ENCODE peak calls at places on chromosomes 3 and 15, in four cellular contexts. O, S, E and B are unnamed samples.

GRCh38 chr3:132645058-132645457 is 14.6 kb downstream of the ACAD11 start:
- DNase-seq in E (no peak), S (no peak), O (no peak), B (no peak)

GRCh38 chr3:42290966-42291714 is 25.2 kb upstream of the CCK start:
- DNase-seq in O (no peak), E (no peak), S (no peak), B (no peak)

GRCh38 chr3:57112206-57112605 is 51.7 kb downstream of the SPATA12 start:
- DNase-seq in O (no peak), S (peak; percentile 15), E (peak; percentile 34), B (peak; percentile 34)

GRCh38 chr3:32288819-32289218 is 50.3 kb downstream of the CMTM8 start:
- DNase-seq in O (no peak), S (no peak), E (no peak), B (no peak)

GRCh38 chr3:107881517-107881916 is 209.3 kb downstream of the CD47 start:
- DNase-seq in S (no peak), O (no peak), E (no peak), B (no peak)

GRCh38 chr3:184632551-184632950 is 71.0 kb downstream of the EPHB3 start:
- DNase-seq in O (no peak), S (no peak), E (no peak), B (no peak)

GRCh38 chr3:54994026-54994626 is 66.3 kb upstream of the LRTM1 start:
- DNase-seq in S (no peak), O (no peak), E (no peak), B (no peak)

GRCh38 chr3:142319094-142319493 is 93.7 kb upstream of the GK5 start:
- DNase-seq in O (no peak), E (peak; percentile 51), S (no peak), B (no peak)

GRCh38 chr15:52642386-52643361 is 36.5 kb downstream of the ATOSA start:
- DNase-seq in E (no peak), S (no peak), O (no peak), B (no peak)

GRCh38 chr3:172315401-172316091 is 132.7 kb downstream of the GHSR start:
- DNase-seq in E (peak; percentile 38), O (no peak), S (peak; percentile 21), B (no peak)

GRCh38 chr3:107555359-107555758 is 32.6 kb downstream of the BBX start:
- DNase-seq in E (no peak), S (no peak), O (no peak), B (no peak)

GRCh38 chr3:44529927-44530326 is 25.1 kb upstream of the ZKSCAN7 start:
- DNase-seq in O (no peak), E (peak; percentile 37), S (no peak), B (peak; percentile 18)

GRCh38 chr3:60932669-60933068 is 318.6 kb downstream of the FHIT start:
- DNase-seq in S (no peak), O (no peak), E (no peak), B (no peak)

GRCh38 chr3:58899159-58899952 is 150.5 kb downstream of the CFAP20DC start:
- DNase-seq in S (no peak), O (peak; percentile 63), E (peak; percentile 82), B (no peak)

GRCh38 chr15:74350295-74351275 is 16.9 kb downstream of the CYP11A1 start:
- DNase-seq in O (no peak), E (no peak), S (no peak), B (peak; percentile 5)

GRCh38 chr15:96122077-96123027 is 208.1 kb upstream of the NR2F2 start:
- DNase-seq in O (no peak), E (no peak), S (no peak), B (no peak)

GRCh38 chr3:174775603-174776002 is 83.5 kb upstream of the NAALADL2 start:
- DNase-seq in O (no peak), S (no peak), E (no peak), B (no peak)

GRCh38 chr3:129239992-129240391 is 9.4 kb upstream of the COPG1 start:
- DNase-seq in S (no peak), O (no peak), E (no peak), B (no peak)

GRCh38 chr15:68045289-68046265 is 8.5 kb upstream of the PIAS1 start:
- DNase-seq in O (no peak), E (no peak), S (no peak), B (peak; percentile 16)

GRCh38 chr15:62896380-62896866 is 146.1 kb upstream of the TPM1 start:
- DNase-seq in E (no peak), S (peak; percentile 82), O (no peak), B (no peak)

GRCh38 chr3:154718058-154718457 is 288.1 kb upstream of the GPR149 start:
- DNase-seq in E (no peak), S (no peak), O (no peak), B (no peak)

GRCh38 chr3:99498544-99499234 is 139.7 kb upstream of the COL8A1 start:
- DNase-seq in E (no peak), S (no peak), O (no peak), B (no peak)

GRCh38 chr15:90560229-90560771 is 30.6 kb downstream of the CRTC3 start:
- DNase-seq in S (no peak), O (no peak), E (peak; percentile 31), B (no peak)

GRCh38 chr15:58361291-58361759 is 70.5 kb upstream of the LIPC start:
- DNase-seq in E (no peak), O (no peak), S (no peak), B (no peak)

GRCh38 chr3:124627501-124627908 is 102.7 kb upstream of the UMPS start:
- DNase-seq in S (no peak), O (no peak), E (peak; percentile 19), B (no peak)

GRCh38 chr15:25368855-25369254 is 70.0 kb downstream of the UBE3A start:
- DNase-seq in S (no peak), E (no peak), O (no peak), B (no peak)

GRCh38 chr3:188842628-188843027 is 329.1 kb upstream of the TPRG1 start:
- DNase-seq in S (no peak), E (no peak), O (no peak), B (no peak)

GRCh38 chr3:58333206-58334012 is 717 bp downstream of the PXK start:
- DNase-seq in S (no peak), E (peak; percentile 33), O (no peak), B (peak; percentile 52)

GRCh38 chr3:70061111-70061510 is 61.6 kb downstream of the SAMMSON start:
- DNase-seq in O (no peak), E (no peak), S (no peak), B (no peak)

GRCh38 chr3:184339016-184339415 is 1.6 kb downstream of the FAM131A start:
- DNase-seq in E (no peak), S (no peak), O (no peak), B (no peak)

GRCh38 chr15:68335655-68336054 is 58.1 kb downstream of the FEM1B start:
- DNase-seq in S (no peak), O (no peak), E (no peak), B (no peak)

GRCh38 chr15:89128320-89129122 is 40.3 kb downstream of the ABHD2 start:
- DNase-seq in S (no peak), O (no peak), E (no peak), B (no peak)

GRCh38 chr15:89129123-89129815 is 41.0 kb downstream of the ABHD2 start:
- DNase-seq in O (no peak), E (peak; percentile 65), S (peak; percentile 68), B (peak; percentile 81)

GRCh38 chr15:89132611-89133242 is 44.5 kb downstream of the ABHD2 start:
- DNase-seq in S (no peak), E (no peak), O (no peak), B (no peak)

GRCh38 chr15:89129816-89130134 is 41.5 kb downstream of the ABHD2 start:
- DNase-seq in O (no peak), E (no peak), S (no peak), B (no peak)

DNA sequence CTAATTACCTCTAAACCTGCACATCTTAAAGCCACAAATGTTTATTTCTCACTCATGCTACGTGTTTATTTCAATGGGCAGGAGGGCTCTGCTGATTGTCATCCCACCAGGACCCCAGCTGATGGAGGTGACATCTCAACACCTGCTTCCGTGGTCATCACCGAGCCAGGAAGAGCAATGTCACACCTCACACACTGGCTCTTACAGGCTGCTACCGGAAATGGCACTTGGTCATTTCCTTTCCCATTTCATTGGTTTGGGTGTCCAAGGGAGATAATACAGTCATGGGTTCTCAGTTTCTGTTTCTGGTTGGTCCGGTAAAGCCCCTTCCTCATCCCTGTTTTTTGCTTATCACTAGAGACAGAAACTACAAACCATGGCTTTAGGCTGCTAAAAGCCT is 41.9 kb downstream of the ABHD2 start:
- DNase-seq in E (no peak), S (no peak), O (no peak), B (no peak)
- TF ChIP-seq ESRRA in E (no peak), S (no peak), O (no peak), B (no peak)

DNA sequence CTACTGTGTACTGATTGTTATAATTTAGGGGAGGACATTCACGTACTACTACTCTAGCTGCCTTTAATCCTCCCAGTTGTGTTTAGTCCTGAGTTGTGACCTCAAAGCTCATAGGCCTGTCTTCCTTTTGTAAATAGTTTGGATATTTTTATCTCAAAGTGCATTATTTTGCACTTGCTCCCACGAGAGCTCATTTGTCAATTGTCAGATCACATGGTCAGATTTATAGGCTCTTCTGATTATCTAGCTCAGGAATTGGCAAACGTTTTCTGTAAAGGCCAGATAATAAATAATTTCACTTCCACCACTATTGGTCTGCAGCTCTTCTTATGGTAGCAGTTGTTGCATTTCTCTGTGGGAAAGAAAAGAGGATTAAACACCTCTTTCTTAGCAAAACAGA is 14.4 kb upstream of the SLC30A4 start:
- DNase-seq in O (no peak), E (peak; percentile 13), S (no peak), B (no peak)
- TF ChIP-seq ESRRA in O (no peak), E (no peak), S (no peak), B (no peak)

GRCh38 chr15:48433226-48433886 is 102.1 kb downstream of the DUT start:
- DNase-seq in E (no peak), S (no peak), O (peak; percentile 32), B (no peak)

GRCh38 chr15:48432688-48433087 is 101.5 kb downstream of the DUT start:
- DNase-seq in S (no peak), O (no peak), E (no peak), B (no peak)

GRCh38 chr15:48435356-48435755 is 104.1 kb downstream of the DUT start:
- DNase-seq in E (no peak), O (no peak), S (no peak), B (no peak)

GRCh38 chr15:48440084-48440483 is 108.9 kb downstream of the DUT start:
- DNase-seq in E (no peak), O (no peak), S (no peak), B (peak; percentile 58)

DNA sequence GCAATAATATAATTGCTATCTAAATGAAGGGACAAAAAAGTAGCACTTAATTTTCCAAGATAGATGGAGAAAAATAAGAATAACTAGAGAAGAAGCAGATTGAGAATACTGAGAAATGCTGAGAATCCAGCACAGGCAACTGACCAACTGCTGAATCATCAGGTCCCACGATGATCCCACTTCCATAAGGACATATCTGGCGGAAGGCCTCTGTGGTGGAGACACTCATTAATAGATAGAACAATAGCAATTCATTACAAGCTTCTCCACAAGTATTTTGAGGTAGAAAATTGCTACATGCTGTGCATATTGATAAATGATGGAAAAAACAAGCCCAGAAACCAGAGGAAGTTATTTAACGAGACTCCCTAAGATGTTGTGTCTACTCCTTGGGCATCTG is 105.9 kb downstream of the DUT start:
- DNase-seq in O (no peak), S (no peak), E (no peak), B (no peak)
- TF ChIP-seq ESRRA in O (no peak), S (no peak), E (no peak), B (no peak)

DNA sequence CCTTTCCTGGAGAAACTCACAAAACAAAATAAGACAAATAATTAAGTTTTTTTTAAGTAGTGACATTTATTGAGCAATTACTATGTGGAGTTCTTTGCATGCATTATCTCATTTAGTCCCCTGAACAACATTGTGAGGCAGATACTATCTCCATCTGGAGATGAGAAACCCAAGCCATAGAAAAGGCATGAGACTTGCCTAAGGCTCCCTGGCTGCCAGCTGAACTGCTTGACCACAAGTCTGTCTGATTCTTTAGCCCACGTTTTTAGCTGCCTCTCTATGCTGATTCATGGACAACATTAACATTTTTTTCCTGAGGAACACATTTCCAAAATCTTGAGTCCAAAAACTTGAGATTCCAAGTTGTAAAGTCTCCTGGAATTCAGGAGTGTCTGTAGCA is 263.6 kb upstream of the GOLGA6L4 start:
- DNase-seq in S (no peak), E (no peak), O (no peak), B (no peak)
- TF ChIP-seq ESRRA in S (no peak), E (no peak), O (no peak), B (no peak)